ENCODE peak calls at places on chromosome 13, in five cellular contexts. One of them, this sample, is unnamed.

GRCh38 chr13:54536112-54536511 is 1507.5 kb downstream of the OLFM4 start:
- DNase-seq in left colon: no peak
- DNase-seq in cardiac muscle cell: peak; percentile 13
- DNase-seq in stimulated activated CD8-positive, alpha-beta memory T cell treated with anti-CD3 and anti-CD28 coated beads, Interleukin-12 subunit alpha, Interleukin-12 subunit beta, amount 100 ng/mL, for 4 hours: no peak
- DNase-seq in SHP77: no peak
- DNase-seq in this sample: no peak

GRCh38 chr13:110575322-110576069 is 14.0 kb upstream of the RAB20 start:
- DNase-seq in cardiac muscle cell: peak; percentile 11
- DNase-seq in stimulated activated CD8-positive, alpha-beta memory T cell treated with anti-CD3 and anti-CD28 coated beads, Interleukin-12 subunit alpha, Interleukin-12 subunit beta, amount 100 ng/mL, for 4 hours: no peak
- DNase-seq in left colon: no peak
- DNase-seq in SHP77: peak; percentile 42
- DNase-seq in this sample: peak; percentile 41

GRCh38 chr13:84479656-84480055 is 597.4 kb upstream of the SLITRK1 start:
- DNase-seq in left colon: no peak
- DNase-seq in cardiac muscle cell: no peak
- DNase-seq in stimulated activated CD8-positive, alpha-beta memory T cell treated with anti-CD3 and anti-CD28 coated beads, Interleukin-12 subunit alpha, Interleukin-12 subunit beta, amount 100 ng/mL, for 4 hours: no peak
- DNase-seq in SHP77: no peak
- DNase-seq in this sample: peak; percentile 8

GRCh38 chr13:111034811-111035210 is 80.3 kb upstream of the ARHGEF7 start:
- DNase-seq in cardiac muscle cell: no peak
- DNase-seq in left colon: no peak
- DNase-seq in SHP77: no peak
- DNase-seq in stimulated activated CD8-positive, alpha-beta memory T cell treated with anti-CD3 and anti-CD28 coated beads, Interleukin-12 subunit alpha, Interleukin-12 subunit beta, amount 100 ng/mL, for 4 hours: no peak
- DNase-seq in this sample: peak; percentile 63

GRCh38 chr13:40063278-40063698 is 407.8 kb downstream of the COG6 start:
- DNase-seq in stimulated activated CD8-positive, alpha-beta memory T cell treated with anti-CD3 and anti-CD28 coated beads, Interleukin-12 subunit alpha, Interleukin-12 subunit beta, amount 100 ng/mL, for 4 hours: no peak
- DNase-seq in cardiac muscle cell: no peak
- DNase-seq in left colon: no peak
- DNase-seq in SHP77: no peak
- DNase-seq in this sample: no peak

GRCh38 chr13:113903361-113903760 is 39.5 kb upstream of the GAS6 start:
- DNase-seq in cardiac muscle cell: no peak
- DNase-seq in SHP77: no peak
- DNase-seq in stimulated activated CD8-positive, alpha-beta memory T cell treated with anti-CD3 and anti-CD28 coated beads, Interleukin-12 subunit alpha, Interleukin-12 subunit beta, amount 100 ng/mL, for 4 hours: no peak
- DNase-seq in left colon: no peak
- DNase-seq in this sample: peak; percentile 58

GRCh38 chr13:43232866-43233265 is 209.5 kb downstream of the DNAJC15 start:
- DNase-seq in left colon: no peak
- DNase-seq in cardiac muscle cell: no peak
- DNase-seq in stimulated activated CD8-positive, alpha-beta memory T cell treated with anti-CD3 and anti-CD28 coated beads, Interleukin-12 subunit alpha, Interleukin-12 subunit beta, amount 100 ng/mL, for 4 hours: no peak
- DNase-seq in SHP77: no peak
- DNase-seq in this sample: peak; percentile 87

GRCh38 chr13:91241249-91241648 is 106.2 kb upstream of the MIR17HG start:
- DNase-seq in cardiac muscle cell: no peak
- DNase-seq in left colon: no peak
- DNase-seq in SHP77: no peak
- DNase-seq in stimulated activated CD8-positive, alpha-beta memory T cell treated with anti-CD3 and anti-CD28 coated beads, Interleukin-12 subunit alpha, Interleukin-12 subunit beta, amount 100 ng/mL, for 4 hours: no peak
- DNase-seq in this sample: no peak

GRCh38 chr13:45206340-45206739 is 5.5 kb upstream of the KCTD4 start:
- DNase-seq in left colon: no peak
- DNase-seq in SHP77: no peak
- DNase-seq in cardiac muscle cell: no peak
- DNase-seq in stimulated activated CD8-positive, alpha-beta memory T cell treated with anti-CD3 and anti-CD28 coated beads, Interleukin-12 subunit alpha, Interleukin-12 subunit beta, amount 100 ng/mL, for 4 hours: no peak
- DNase-seq in this sample: peak; percentile 96

GRCh38 chr13:76791290-76791664 is 94.9 kb downstream of the KCTD12 start:
- DNase-seq in cardiac muscle cell: peak; percentile 39
- DNase-seq in SHP77: peak; percentile 62
- DNase-seq in stimulated activated CD8-positive, alpha-beta memory T cell treated with anti-CD3 and anti-CD28 coated beads, Interleukin-12 subunit alpha, Interleukin-12 subunit beta, amount 100 ng/mL, for 4 hours: no peak
- DNase-seq in left colon: no peak
- DNase-seq in this sample: no peak

GRCh38 chr13:80359459-80360297 is 18.8 kb upstream of the SPRY2 start:
- DNase-seq in SHP77: no peak
- DNase-seq in stimulated activated CD8-positive, alpha-beta memory T cell treated with anti-CD3 and anti-CD28 coated beads, Interleukin-12 subunit alpha, Interleukin-12 subunit beta, amount 100 ng/mL, for 4 hours: no peak
- DNase-seq in cardiac muscle cell: peak; percentile 64
- DNase-seq in left colon: no peak
- DNase-seq in this sample: peak; percentile 22

GRCh38 chr13:44116562-44117315 is 237.0 kb downstream of the LACC1 start:
- DNase-seq in stimulated activated CD8-positive, alpha-beta memory T cell treated with anti-CD3 and anti-CD28 coated beads, Interleukin-12 subunit alpha, Interleukin-12 subunit beta, amount 100 ng/mL, for 4 hours: no peak
- DNase-seq in cardiac muscle cell: peak; percentile 28
- DNase-seq in SHP77: no peak
- DNase-seq in left colon: no peak
- DNase-seq in this sample: no peak

GRCh38 chr13:45907501-45907900 is 55.9 kb upstream of the SIAH3 start:
- DNase-seq in left colon: no peak
- DNase-seq in stimulated activated CD8-positive, alpha-beta memory T cell treated with anti-CD3 and anti-CD28 coated beads, Interleukin-12 subunit alpha, Interleukin-12 subunit beta, amount 100 ng/mL, for 4 hours: no peak
- DNase-seq in SHP77: no peak
- DNase-seq in cardiac muscle cell: no peak
- DNase-seq in this sample: no peak

GRCh38 chr13:49632156-49632555 is 3.8 kb downstream of the ARL11 start:
- DNase-seq in SHP77: no peak
- DNase-seq in cardiac muscle cell: no peak
- DNase-seq in left colon: no peak
- DNase-seq in stimulated activated CD8-positive, alpha-beta memory T cell treated with anti-CD3 and anti-CD28 coated beads, Interleukin-12 subunit alpha, Interleukin-12 subunit beta, amount 100 ng/mL, for 4 hours: no peak
- DNase-seq in this sample: no peak

GRCh38 chr13:80173224-80173623 is 167.7 kb downstream of the SPRY2 start:
- DNase-seq in left colon: no peak
- DNase-seq in SHP77: no peak
- DNase-seq in cardiac muscle cell: no peak
- DNase-seq in stimulated activated CD8-positive, alpha-beta memory T cell treated with anti-CD3 and anti-CD28 coated beads, Interleukin-12 subunit alpha, Interleukin-12 subunit beta, amount 100 ng/mL, for 4 hours: no peak
- DNase-seq in this sample: no peak

GRCh38 chr13:48393698-48394085 is 19.2 kb downstream of the LPAR6 start:
- DNase-seq in stimulated activated CD8-positive, alpha-beta memory T cell treated with anti-CD3 and anti-CD28 coated beads, Interleukin-12 subunit alpha, Interleukin-12 subunit beta, amount 100 ng/mL, for 4 hours: no peak
- DNase-seq in left colon: no peak
- DNase-seq in cardiac muscle cell: no peak
- DNase-seq in SHP77: no peak
- DNase-seq in this sample: no peak

GRCh38 chr13:80141114-80141849 is 199.6 kb downstream of the SPRY2 start:
- DNase-seq in left colon: no peak
- DNase-seq in SHP77: no peak
- DNase-seq in stimulated activated CD8-positive, alpha-beta memory T cell treated with anti-CD3 and anti-CD28 coated beads, Interleukin-12 subunit alpha, Interleukin-12 subunit beta, amount 100 ng/mL, for 4 hours: no peak
- DNase-seq in cardiac muscle cell: peak; percentile 70
- DNase-seq in this sample: no peak

GRCh38 chr13:110298566-110299321 is 8.2 kb downstream of the COL4A1 start:
- DNase-seq in SHP77: no peak
- DNase-seq in left colon: no peak
- DNase-seq in cardiac muscle cell: no peak
- DNase-seq in stimulated activated CD8-positive, alpha-beta memory T cell treated with anti-CD3 and anti-CD28 coated beads, Interleukin-12 subunit alpha, Interleukin-12 subunit beta, amount 100 ng/mL, for 4 hours: no peak
- DNase-seq in this sample: no peak

GRCh38 chr13:21060063-21060826 is 1.1 kb downstream of the LATS2 start:
- DNase-seq in left colon: no peak
- DNase-seq in stimulated activated CD8-positive, alpha-beta memory T cell treated with anti-CD3 and anti-CD28 coated beads, Interleukin-12 subunit alpha, Interleukin-12 subunit beta, amount 100 ng/mL, for 4 hours: no peak
- DNase-seq in SHP77: no peak
- DNase-seq in cardiac muscle cell: peak; percentile 64
- DNase-seq in this sample: peak; percentile 33

GRCh38 chr13:49781791-49782190 is 10.7 kb downstream of the KPNA3 start:
- DNase-seq in left colon: no peak
- DNase-seq in cardiac muscle cell: no peak
- DNase-seq in stimulated activated CD8-positive, alpha-beta memory T cell treated with anti-CD3 and anti-CD28 coated beads, Interleukin-12 subunit alpha, Interleukin-12 subunit beta, amount 100 ng/mL, for 4 hours: no peak
- DNase-seq in SHP77: no peak
- DNase-seq in this sample: no peak

GRCh38 chr13:25095862-25096453 is at the start of gene PABPC3:
- DNase-seq in SHP77: no peak
- DNase-seq in cardiac muscle cell: no peak
- DNase-seq in stimulated activated CD8-positive, alpha-beta memory T cell treated with anti-CD3 and anti-CD28 coated beads, Interleukin-12 subunit alpha, Interleukin-12 subunit beta, amount 100 ng/mL, for 4 hours: no peak
- DNase-seq in left colon: no peak
- DNase-seq in this sample: no peak

GRCh38 chr13:101623469-101624209 is 171.2 kb downstream of the ITGBL1 start:
- DNase-seq in cardiac muscle cell: no peak
- DNase-seq in left colon: no peak
- DNase-seq in SHP77: no peak
- DNase-seq in stimulated activated CD8-positive, alpha-beta memory T cell treated with anti-CD3 and anti-CD28 coated beads, Interleukin-12 subunit alpha, Interleukin-12 subunit beta, amount 100 ng/mL, for 4 hours: no peak
- DNase-seq in this sample: peak; percentile 62

GRCh38 chr13:43830481-43830873 is 43.7 kb upstream of the ENOX1 start:
- DNase-seq in cardiac muscle cell: no peak
- DNase-seq in stimulated activated CD8-positive, alpha-beta memory T cell treated with anti-CD3 and anti-CD28 coated beads, Interleukin-12 subunit alpha, Interleukin-12 subunit beta, amount 100 ng/mL, for 4 hours: no peak
- DNase-seq in SHP77: no peak
- DNase-seq in left colon: no peak
- DNase-seq in this sample: peak; percentile 93

GRCh38 chr13:102197193-102197592 is 204.7 kb downstream of the FGF14 start:
- DNase-seq in SHP77: peak; percentile 65
- DNase-seq in stimulated activated CD8-positive, alpha-beta memory T cell treated with anti-CD3 and anti-CD28 coated beads, Interleukin-12 subunit alpha, Interleukin-12 subunit beta, amount 100 ng/mL, for 4 hours: no peak
- DNase-seq in cardiac muscle cell: no peak
- DNase-seq in left colon: no peak
- DNase-seq in this sample: peak; percentile 53

GRCh38 chr13:65679240-65679639 is 1550.9 kb downstream of the PCDH9 start:
- DNase-seq in left colon: no peak
- DNase-seq in cardiac muscle cell: no peak
- DNase-seq in SHP77: no peak
- DNase-seq in stimulated activated CD8-positive, alpha-beta memory T cell treated with anti-CD3 and anti-CD28 coated beads, Interleukin-12 subunit alpha, Interleukin-12 subunit beta, amount 100 ng/mL, for 4 hours: no peak
- DNase-seq in this sample: peak; percentile 47

GRCh38 chr13:99542788-99543406 is 41.6 kb downstream of the TM9SF2 start:
- DNase-seq in left colon: no peak
- DNase-seq in cardiac muscle cell: no peak
- DNase-seq in SHP77: no peak
- DNase-seq in stimulated activated CD8-positive, alpha-beta memory T cell treated with anti-CD3 and anti-CD28 coated beads, Interleukin-12 subunit alpha, Interleukin-12 subunit beta, amount 100 ng/mL, for 4 hours: no peak
- DNase-seq in this sample: no peak

This sample was measured in HCEC 1CT.